ENCODE peak calls at places on chromosomes 16 and 17, in ten cellular contexts. K is psoas muscle, I is DND-41, U is colonic mucosa, A is heart left ventricle, R is AG10803, G is OCI-LY7, S is cardiac muscle cell, E is ovary, W is BJ. C is an unnamed sample.

GRCh38 chr16:75306102-75306762 is 54.8 kb upstream of the BCAR1 start:
- DNase-seq in A (no peak), K (no peak), W (no peak), R (no peak), U (peak), I (no peak), E (no peak), S (no peak), G (no peak), C (no peak)

GRCh38 chr17:50280068-50280467 is 5.8 kb downstream of the TMEM92 start:
- DNase-seq in R (no peak), W (no peak), G (no peak), I (no peak), A (no peak), K (no peak), S (no peak), U (peak), E (no peak), C (no peak)

GRCh38 chr17:32286518-32286900 is 20.9 kb downstream of the RHBDL3 start:
- DNase-seq in E (no peak), G (no peak), R (no peak), I (no peak), A (no peak), W (no peak), U (no peak), S (no peak), K (no peak), C (no peak)

GRCh38 chr17:82443465-82444283 is 6.9 kb downstream of the CYBC1 start:
- DNase-seq in U (no peak), I (no peak), S (no peak), R (no peak), W (no peak), A (no peak), G (no peak), K (no peak), E (peak), C (no peak)

GRCh38 chr16:80144191-80144590 is 396.6 kb upstream of the DYNLRB2 start:
- DNase-seq in U (no peak), W (no peak), G (no peak), I (no peak), R (no peak), A (no peak), K (no peak), S (no peak), E (no peak), C (no peak)

GRCh38 chr17:45353047-45353446 is 36.2 kb upstream of the MAP3K14 start:
- DNase-seq in E (no peak), A (no peak), K (no peak), U (no peak), R (no peak), G (no peak), W (no peak), S (no peak), I (no peak), C (no peak)

GRCh38 chr17:50052822-50053653 is 2.9 kb upstream of the ITGA3 start:
- DNase-seq in R (no peak), U (peak), G (no peak), K (no peak), E (peak), S (no peak), A (no peak), W (no peak), I (no peak), C (no peak)

GRCh38 chr17:57915980-57916757 is 39.0 kb downstream of the CUEDC1 start:
- DNase-seq in G (no peak), A (no peak), E (no peak), U (no peak), W (no peak), R (peak), S (no peak), I (no peak), K (no peak), C (no peak)

GRCh38 chr17:76537578-76538280 is at the start of gene CYGB:
- DNase-seq in S (peak), R (no peak), U (no peak), K (peak), A (no peak), I (no peak), E (peak), G (no peak), W (no peak), C (no peak)

GRCh38 chr17:4772235-4772613 is 538 bp downstream of the TM4SF5 start:
- DNase-seq in G (no peak), S (no peak), K (no peak), E (no peak), W (no peak), I (no peak), U (peak), R (no peak), A (no peak), C (no peak)

GRCh38 chr17:77185137-77185536 is 44.4 kb downstream of the SEC14L1 start:
- DNase-seq in E (no peak), A (no peak), G (no peak), I (no peak), U (no peak), K (no peak), W (no peak), S (peak), R (no peak), C (no peak)

GRCh38 chr17:57132663-57133062 is 47.6 kb downstream of the AKAP1 start:
- DNase-seq in K (no peak), S (peak), U (no peak), A (no peak), R (no peak), G (peak), I (no peak), E (no peak), W (no peak), C (no peak)

GRCh38 chr16:47774661-47775060 is 313.5 kb downstream of the PHKB start:
- DNase-seq in E (no peak), U (peak), R (no peak), S (no peak), I (no peak), A (no peak), W (no peak), K (no peak), G (no peak), C (no peak)

GRCh38 chr17:79960788-79961522 is 74.7 kb downstream of the TBC1D16 start:
- DNase-seq in S (no peak), R (no peak), I (no peak), W (no peak), G (no peak), U (no peak), E (no peak), A (no peak), K (no peak), C (no peak)

GRCh38 chr17:8153550-8153956 is 1.3 kb upstream of the PER1 start:
- DNase-seq in A (peak), G (no peak), R (peak), I (no peak), S (no peak), W (peak), U (peak), E (peak), K (peak), C (no peak)

GRCh38 chr17:29590261-29590978 is 972 bp upstream of the GIT1 start:
- DNase-seq in S (no peak), K (peak), E (peak), W (no peak), A (peak), G (peak), U (no peak), I (no peak), R (peak), C (peak)

GRCh38 chr17:4342535-4342934 is 23.9 kb downstream of the UBE2G1 start:
- DNase-seq in R (no peak), A (no peak), G (no peak), U (no peak), K (no peak), E (no peak), I (no peak), S (no peak), W (no peak), C (no peak)

GRCh38 chr17:75549246-75550138 is 24.0 kb downstream of the LLGL2 start:
- DNase-seq in E (no peak), U (peak), K (no peak), R (no peak), A (no peak), S (peak), I (no peak), G (no peak), W (no peak), C (no peak)

GRCh38 chr16:28321700-28322411 is 29.5 kb downstream of the SBK1 start:
- DNase-seq in W (no peak), R (peak), E (no peak), A (no peak), I (peak), U (peak), S (peak), K (no peak), G (peak), C (no peak)

GRCh38 chr16:57374067-57374534 is 1.8 kb downstream of the CX3CL1 start:
- DNase-seq in K (no peak), R (no peak), I (no peak), A (no peak), W (no peak), G (no peak), E (no peak), S (no peak), U (no peak), C (no peak)

GRCh38 chr17:34579017-34579946 is at the start of gene TMEM132E:
- DNase-seq in U (peak), A (no peak), K (peak), R (peak), W (no peak), E (peak), S (peak), G (no peak), I (no peak), C (no peak)

GRCh38 chr16:19555186-19555937 is at the start of gene VPS35L:
- DNase-seq in S (peak), I (peak), W (peak), R (peak), U (peak), E (peak), K (peak), A (peak), G (peak), C (peak)

GRCh38 chr17:81102352-81102751 is 63.0 kb upstream of the PVALEF start:
- DNase-seq in E (no peak), I (no peak), G (no peak), S (no peak), K (no peak), U (no peak), R (no peak), A (no peak), W (no peak), C (no peak)

GRCh38 chr17:74297941-74298340 is 23.9 kb downstream of the DNAI2 start:
- DNase-seq in K (no peak), A (peak), U (no peak), S (no peak), W (no peak), R (no peak), I (no peak), G (no peak), E (no peak), C (no peak)

GRCh38 chr16:75379911-75380847 is 53.1 kb downstream of the CFDP1 start:
- DNase-seq in R (no peak), A (no peak), E (no peak), W (no peak), I (peak), K (no peak), S (no peak), G (peak), U (peak), C (peak)

GRCh38 chr17:37062036-37062435 is 113.3 kb downstream of the AATF start:
- DNase-seq in R (no peak), K (no peak), G (no peak), U (no peak), W (no peak), S (no peak), A (no peak), E (no peak), I (no peak), C (no peak)

GRCh38 chr16:66677179-66677578 is 19.4 kb downstream of the CMTM4 start:
- DNase-seq in S (no peak), W (no peak), A (no peak), U (no peak), E (no peak), G (no peak), K (no peak), R (no peak), I (no peak), C (no peak)

GRCh38 chr16:69408451-69408850 is 16.0 kb upstream of the CYB5B start:
- DNase-seq in W (no peak), I (no peak), U (peak), E (no peak), K (no peak), G (no peak), S (no peak), R (no peak), A (no peak), C (no peak)

GRCh38 chr17:77282524-77283515 is 142.1 kb downstream of the SEC14L1 start:
- DNase-seq in R (peak), U (peak), E (no peak), K (no peak), G (peak), I (no peak), S (no peak), A (no peak), W (no peak), C (no peak)

GRCh38 chr17:73776978-73777567 is 132.8 kb upstream of the SDK2 start:
- DNase-seq in U (no peak), R (peak), K (no peak), W (no peak), A (no peak), E (no peak), I (no peak), S (no peak), G (no peak), C (no peak)

GRCh38 chr16:80427800-80428199 is 113.0 kb upstream of the DYNLRB2 start:
- DNase-seq in W (no peak), I (no peak), K (no peak), R (no peak), S (no peak), G (no peak), U (no peak), E (no peak), A (no peak), C (no peak)

GRCh38 chr16:48511071-48511540 is 98.9 kb downstream of the N4BP1 start:
- DNase-seq in E (no peak), R (peak), K (no peak), U (no peak), I (no peak), S (no peak), W (no peak), G (no peak), A (no peak), C (no peak)

DNA sequence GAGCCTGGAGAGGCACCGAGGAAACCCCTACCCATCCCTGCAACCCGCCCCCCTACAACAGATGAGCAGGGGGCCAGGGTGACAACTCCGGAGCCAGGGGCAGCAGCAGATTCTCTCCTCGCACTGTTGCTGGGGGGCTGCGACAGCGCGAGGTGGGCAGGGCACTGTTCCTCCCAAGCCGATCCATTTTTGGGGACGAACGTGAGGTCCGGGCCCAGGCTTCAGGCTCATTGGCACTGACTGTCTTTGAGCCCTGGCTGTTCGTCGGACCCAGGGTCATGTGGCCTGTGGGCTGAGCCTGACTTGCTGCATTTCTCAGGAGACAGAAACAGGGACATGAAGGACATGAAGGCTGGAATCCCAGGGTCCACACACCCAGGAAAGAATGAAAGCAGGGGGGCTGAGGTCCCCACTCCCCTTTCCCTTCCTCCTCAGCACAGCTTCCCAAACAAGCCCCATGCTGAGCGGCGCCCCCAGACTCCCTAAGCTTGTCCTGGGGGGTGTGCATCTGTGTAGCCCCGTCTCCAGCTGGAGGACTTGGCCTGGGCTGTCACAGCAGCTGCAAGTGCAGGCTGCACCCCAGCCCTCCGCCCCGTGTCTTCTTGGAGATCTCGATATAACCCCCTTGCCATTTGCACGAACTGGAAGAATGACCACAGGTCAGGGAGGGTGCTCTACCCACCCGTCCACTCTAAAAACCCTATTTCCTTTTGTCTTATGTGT is 18.7 kb downstream of the CEP295NL start:
- DNase-seq in A (no peak), I (no peak), G (no peak), S (no peak), E (no peak), R (no peak), W (no peak), U (no peak), K (no peak), C (no peak)
- H3K4me3 ChIP-seq in A (peak), I (no peak), G (no peak), S (no peak), E (peak), R (peak), W (peak), U (no peak), K (peak), C (no peak)

DNA sequence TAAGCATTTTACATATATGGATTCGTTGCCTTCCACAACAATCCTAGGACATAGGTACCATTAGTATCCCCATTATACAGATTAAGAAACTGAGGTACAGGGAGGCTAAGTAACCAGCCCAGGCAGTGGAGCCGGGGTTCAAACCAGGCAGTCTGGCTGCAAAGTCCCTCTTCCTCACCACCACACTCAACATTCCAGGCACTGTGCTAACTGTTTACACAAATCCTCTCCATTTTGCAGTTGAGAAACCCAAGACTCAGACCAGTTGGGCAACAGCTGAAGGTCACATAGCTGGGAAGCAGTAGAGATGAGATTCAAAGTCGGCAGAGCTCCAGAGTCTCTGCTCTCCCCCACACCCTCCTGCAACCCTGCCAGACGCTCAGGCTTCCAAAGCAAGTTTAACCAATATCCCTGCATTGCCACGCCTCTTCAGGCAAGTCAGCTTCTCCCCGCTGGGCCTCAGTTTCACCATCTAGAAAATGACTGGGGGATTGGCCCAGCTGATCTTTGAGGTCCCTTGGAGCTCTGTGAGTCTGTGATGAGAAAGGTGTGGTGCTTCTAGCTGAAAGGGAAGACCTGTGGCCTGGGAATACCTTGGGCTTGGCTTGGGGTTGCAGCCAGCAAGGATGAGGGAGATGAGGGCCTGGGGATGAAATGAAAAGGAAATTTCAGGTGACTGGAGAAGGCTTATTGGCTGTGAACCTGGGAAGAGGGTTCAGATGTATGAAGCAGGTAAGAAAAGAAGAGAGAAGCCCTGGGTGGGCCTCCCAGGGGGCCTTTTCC is 14.0 kb downstream of the CCR7 start:
- DNase-seq in W (peak), S (no peak), R (peak), K (peak), E (peak), U (peak), A (no peak), G (no peak), I (peak), C (no peak)
- H3K4me3 ChIP-seq in W (no peak), S (no peak), R (peak), K (peak), E (no peak), U (no peak), A (no peak), G (no peak), I (no peak), C (no peak)

DNA sequence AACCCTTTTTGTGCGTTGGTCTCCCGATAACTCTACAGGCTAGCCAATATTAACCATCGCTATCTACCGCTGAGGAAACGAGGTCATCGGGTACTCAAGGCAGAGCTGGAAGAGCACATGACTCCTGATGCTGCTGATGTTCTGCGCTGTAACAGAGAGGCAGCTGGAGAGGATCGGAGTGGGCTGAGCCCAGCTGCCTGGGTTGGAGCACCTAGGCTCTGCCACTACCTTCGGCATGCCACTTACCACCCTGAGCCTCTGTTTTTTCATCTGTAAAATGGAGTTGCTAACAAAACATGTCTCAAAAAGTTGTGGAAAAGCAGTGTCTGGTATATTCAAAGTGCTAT is 439 bp upstream of the SLC46A1 start:
- DNase-seq in E (no peak), W (no peak), S (no peak), G (no peak), K (no peak), U (no peak), I (no peak), R (no peak), A (no peak), C (no peak)
- H3K4me3 ChIP-seq in E (peak), W (peak), S (peak), G (no peak), K (peak), U (peak), I (no peak), R (peak), A (peak), C (no peak)

GRCh38 chr17:43995150-43995471 is 9.3 kb upstream of the NAGS start:
- DNase-seq in E (no peak), A (no peak), U (no peak), I (no peak), W (no peak), R (no peak), K (no peak), S (no peak), G (no peak), C (no peak)
- H3K4me3 ChIP-seq in E (no peak), A (no peak), U (no peak), I (no peak), W (no peak), R (no peak), K (peak), S (no peak), G (no peak), C (no peak)

GRCh38 chr16:86198201-86199118 is 299.5 kb downstream of the IRF8 start:
- DNase-seq in I (no peak), U (no peak), G (no peak), S (no peak), K (no peak), E (no peak), W (no peak), R (no peak), A (no peak), C (no peak)
- H3K4me3 ChIP-seq in I (no peak), U (no peak), G (no peak), S (no peak), K (no peak), E (no peak), W (no peak), R (no peak), A (no peak), C (no peak)

GRCh38 chr16:77761204-77761603 is 27.2 kb upstream of the VAT1L start:
- DNase-seq in U (no peak), A (no peak), W (no peak), I (no peak), G (no peak), K (no peak), R (no peak), S (peak), E (no peak), C (no peak)
- H3K4me3 ChIP-seq in U (no peak), A (no peak), W (no peak), I (no peak), G (no peak), K (no peak), R (no peak), S (no peak), E (no peak), C (no peak)

GRCh38 chr16:2025878-2026460 is 733 bp upstream of the NHERF2 start:
- DNase-seq in U (no peak), R (no peak), G (no peak), W (no peak), K (no peak), E (no peak), A (no peak), S (no peak), I (no peak), C (no peak)
- H3K4me3 ChIP-seq in U (peak), R (peak), G (no peak), W (peak), K (peak), E (no peak), A (peak), S (no peak), I (no peak), C (no peak)

GRCh38 chr17:64657610-64658125 is 4.4 kb downstream of the SMURF2 start:
- DNase-seq in R (no peak), I (no peak), U (no peak), W (no peak), K (no peak), E (no peak), G (no peak), A (no peak), S (no peak), C (no peak)
- H3K4me3 ChIP-seq in R (no peak), I (no peak), U (no peak), W (no peak), K (no peak), E (no peak), G (no peak), A (no peak), S (no peak), C (no peak)

GRCh38 chr17:47231866-47232265 is 21.8 kb upstream of the ITGB3 start:
- DNase-seq in E (no peak), K (no peak), R (no peak), S (no peak), G (no peak), A (no peak), I (no peak), W (no peak), U (no peak), C (no peak)

GRCh38 chr17:47230864-47231263 is 21.7 kb downstream of the MYL4 start:
- DNase-seq in K (no peak), I (no peak), G (peak), R (no peak), S (no peak), A (no peak), E (no peak), W (no peak), U (no peak), C (no peak)

GRCh38 chr17:47227862-47228261 is 18.7 kb downstream of the MYL4 start:
- DNase-seq in G (no peak), U (no peak), A (no peak), W (no peak), E (no peak), S (no peak), R (no peak), K (no peak), I (no peak), C (no peak)

GRCh38 chr17:47231334-47231733 is 22.2 kb downstream of the MYL4 start:
- DNase-seq in I (no peak), R (no peak), K (no peak), G (peak), W (no peak), U (no peak), S (no peak), A (no peak), E (no peak), C (no peak)

GRCh38 chr17:47229535-47230443 is 20.6 kb downstream of the MYL4 start:
- DNase-seq in E (peak), A (peak), I (peak), S (peak), U (peak), W (peak), G (peak), K (peak), R (peak), C (peak)
- H3K4me3 ChIP-seq in E (peak), A (peak), I (no peak), S (no peak), U (no peak), W (no peak), G (peak), K (peak), R (peak), C (peak)